ENCODE peak calls at places on chromosome 17, in ten cellular contexts. One of them, this sample, is unnamed.
A peak's percentile ranks its signal among the peaks of the same experiment; 100 is the strongest.

GRCh38 chr17:47192549-47192948 is 3.5 kb upstream of the CDC27 start:
- DNase-seq in activated effector memory CD4-positive, alpha-beta T cell treated with Interleukin-2 at 50 U/mL for 16 hours: no peak
- DNase-seq in activated CD4-positive, CD25-positive, alpha-beta regulatory T cell: no peak
- DNase-seq in GM03348: peak; percentile 29
- DNase-seq in central memory CD4-positive, alpha-beta T cell: peak; percentile 28
- DNase-seq in stimulated activated naive CD4-positive, alpha-beta T cell treated with Interleukin-2 at 50 U/mL for 16 hours: no peak
- DNase-seq in stimulated activated CD8-positive, alpha-beta memory T cell treated with anti-CD3 and anti-CD28 coated beads, Interleukin-7, amount 100 ng/mL, for 24 hours: no peak
- DNase-seq in IMR-90: no peak
- DNase-seq in mucosa of descending colon: no peak
- DNase-seq in H7: no peak
- DNase-seq in this sample: no peak

GRCh38 chr17:7019839-7020519 is 2.9 kb upstream of the BCL6B start:
- DNase-seq in central memory CD4-positive, alpha-beta T cell: no peak
- DNase-seq in mucosa of descending colon: peak; percentile 71
- DNase-seq in activated CD4-positive, CD25-positive, alpha-beta regulatory T cell: no peak
- DNase-seq in stimulated activated CD8-positive, alpha-beta memory T cell treated with anti-CD3 and anti-CD28 coated beads, Interleukin-7, amount 100 ng/mL, for 24 hours: no peak
- DNase-seq in GM03348: peak; percentile 75
- DNase-seq in H7: peak; percentile 89
- DNase-seq in stimulated activated naive CD4-positive, alpha-beta T cell treated with Interleukin-2 at 50 U/mL for 16 hours: no peak
- DNase-seq in activated effector memory CD4-positive, alpha-beta T cell treated with Interleukin-2 at 50 U/mL for 16 hours: no peak
- DNase-seq in IMR-90: peak; percentile 23
- DNase-seq in this sample: peak; percentile 61

GRCh38 chr17:74431568-74432483 is at the start of gene GPRC5C:
- DNase-seq in mucosa of descending colon: peak; percentile 98
- DNase-seq in IMR-90: no peak
- DNase-seq in stimulated activated naive CD4-positive, alpha-beta T cell treated with Interleukin-2 at 50 U/mL for 16 hours: peak; percentile 25
- DNase-seq in stimulated activated CD8-positive, alpha-beta memory T cell treated with anti-CD3 and anti-CD28 coated beads, Interleukin-7, amount 100 ng/mL, for 24 hours: no peak
- DNase-seq in activated CD4-positive, CD25-positive, alpha-beta regulatory T cell: no peak
- DNase-seq in activated effector memory CD4-positive, alpha-beta T cell treated with Interleukin-2 at 50 U/mL for 16 hours: peak; percentile 21
- DNase-seq in H7: peak; percentile 95
- DNase-seq in central memory CD4-positive, alpha-beta T cell: peak; percentile 23
- DNase-seq in GM03348: no peak
- DNase-seq in this sample: peak; percentile 64

GRCh38 chr17:4945176-4945943 is 3.0 kb downstream of the PFN1 start:
- DNase-seq in IMR-90: peak; percentile 93
- DNase-seq in central memory CD4-positive, alpha-beta T cell: peak; percentile 61
- DNase-seq in activated effector memory CD4-positive, alpha-beta T cell treated with Interleukin-2 at 50 U/mL for 16 hours: peak; percentile 72
- DNase-seq in GM03348: peak; percentile 92
- DNase-seq in stimulated activated CD8-positive, alpha-beta memory T cell treated with anti-CD3 and anti-CD28 coated beads, Interleukin-7, amount 100 ng/mL, for 24 hours: peak; percentile 68
- DNase-seq in H7: peak; percentile 72
- DNase-seq in mucosa of descending colon: peak; percentile 82
- DNase-seq in activated CD4-positive, CD25-positive, alpha-beta regulatory T cell: peak; percentile 62
- DNase-seq in stimulated activated naive CD4-positive, alpha-beta T cell treated with Interleukin-2 at 50 U/mL for 16 hours: peak; percentile 86
- DNase-seq in this sample: peak; percentile 90

GRCh38 chr17:78892520-78892919 is 10.5 kb downstream of the CEP295NL start:
- DNase-seq in IMR-90: no peak
- DNase-seq in stimulated activated CD8-positive, alpha-beta memory T cell treated with anti-CD3 and anti-CD28 coated beads, Interleukin-7, amount 100 ng/mL, for 24 hours: no peak
- DNase-seq in activated effector memory CD4-positive, alpha-beta T cell treated with Interleukin-2 at 50 U/mL for 16 hours: no peak
- DNase-seq in H7: no peak
- DNase-seq in stimulated activated naive CD4-positive, alpha-beta T cell treated with Interleukin-2 at 50 U/mL for 16 hours: no peak
- DNase-seq in GM03348: no peak
- DNase-seq in central memory CD4-positive, alpha-beta T cell: no peak
- DNase-seq in activated CD4-positive, CD25-positive, alpha-beta regulatory T cell: no peak
- DNase-seq in mucosa of descending colon: no peak
- DNase-seq in this sample: no peak

GRCh38 chr17:16040710-16041251 is 41.2 kb downstream of the TTC19 start:
- DNase-seq in stimulated activated naive CD4-positive, alpha-beta T cell treated with Interleukin-2 at 50 U/mL for 16 hours: no peak
- DNase-seq in mucosa of descending colon: peak; percentile 17
- DNase-seq in stimulated activated CD8-positive, alpha-beta memory T cell treated with anti-CD3 and anti-CD28 coated beads, Interleukin-7, amount 100 ng/mL, for 24 hours: no peak
- DNase-seq in activated effector memory CD4-positive, alpha-beta T cell treated with Interleukin-2 at 50 U/mL for 16 hours: no peak
- DNase-seq in central memory CD4-positive, alpha-beta T cell: no peak
- DNase-seq in IMR-90: peak; percentile 87
- DNase-seq in H7: no peak
- DNase-seq in activated CD4-positive, CD25-positive, alpha-beta regulatory T cell: no peak
- DNase-seq in GM03348: peak; percentile 77
- DNase-seq in this sample: peak; percentile 70

GRCh38 chr17:37062036-37062435 is 113.3 kb downstream of the AATF start:
- DNase-seq in activated effector memory CD4-positive, alpha-beta T cell treated with Interleukin-2 at 50 U/mL for 16 hours: no peak
- DNase-seq in mucosa of descending colon: no peak
- DNase-seq in stimulated activated CD8-positive, alpha-beta memory T cell treated with anti-CD3 and anti-CD28 coated beads, Interleukin-7, amount 100 ng/mL, for 24 hours: no peak
- DNase-seq in central memory CD4-positive, alpha-beta T cell: no peak
- DNase-seq in H7: peak; percentile 22
- DNase-seq in GM03348: no peak
- DNase-seq in IMR-90: no peak
- DNase-seq in stimulated activated naive CD4-positive, alpha-beta T cell treated with Interleukin-2 at 50 U/mL for 16 hours: no peak
- DNase-seq in activated CD4-positive, CD25-positive, alpha-beta regulatory T cell: no peak
- DNase-seq in this sample: no peak

GRCh38 chr17:72619976-72620650 is 472.4 kb downstream of the SLC39A11 start:
- DNase-seq in activated CD4-positive, CD25-positive, alpha-beta regulatory T cell: no peak
- DNase-seq in stimulated activated naive CD4-positive, alpha-beta T cell treated with Interleukin-2 at 50 U/mL for 16 hours: no peak
- DNase-seq in H7: no peak
- DNase-seq in mucosa of descending colon: no peak
- DNase-seq in IMR-90: no peak
- DNase-seq in activated effector memory CD4-positive, alpha-beta T cell treated with Interleukin-2 at 50 U/mL for 16 hours: no peak
- DNase-seq in central memory CD4-positive, alpha-beta T cell: no peak
- DNase-seq in GM03348: no peak
- DNase-seq in stimulated activated CD8-positive, alpha-beta memory T cell treated with anti-CD3 and anti-CD28 coated beads, Interleukin-7, amount 100 ng/mL, for 24 hours: no peak
- DNase-seq in this sample: no peak

GRCh38 chr17:41976142-41976768 is 9.7 kb downstream of the CNP start:
- DNase-seq in IMR-90: no peak
- DNase-seq in H7: peak; percentile 22
- DNase-seq in activated CD4-positive, CD25-positive, alpha-beta regulatory T cell: no peak
- DNase-seq in central memory CD4-positive, alpha-beta T cell: no peak
- DNase-seq in stimulated activated CD8-positive, alpha-beta memory T cell treated with anti-CD3 and anti-CD28 coated beads, Interleukin-7, amount 100 ng/mL, for 24 hours: no peak
- DNase-seq in GM03348: peak; percentile 69
- DNase-seq in stimulated activated naive CD4-positive, alpha-beta T cell treated with Interleukin-2 at 50 U/mL for 16 hours: no peak
- DNase-seq in activated effector memory CD4-positive, alpha-beta T cell treated with Interleukin-2 at 50 U/mL for 16 hours: no peak
- DNase-seq in mucosa of descending colon: no peak
- DNase-seq in this sample: no peak

GRCh38 chr17:75753514-75754377 is 11.2 kb downstream of the GALK1 start:
- DNase-seq in mucosa of descending colon: peak; percentile 52
- DNase-seq in H7: peak; percentile 97
- DNase-seq in central memory CD4-positive, alpha-beta T cell: peak; percentile 65
- DNase-seq in activated effector memory CD4-positive, alpha-beta T cell treated with Interleukin-2 at 50 U/mL for 16 hours: peak; percentile 59
- DNase-seq in activated CD4-positive, CD25-positive, alpha-beta regulatory T cell: peak; percentile 61
- DNase-seq in GM03348: peak; percentile 94
- DNase-seq in stimulated activated naive CD4-positive, alpha-beta T cell treated with Interleukin-2 at 50 U/mL for 16 hours: peak; percentile 63
- DNase-seq in IMR-90: peak; percentile 56
- DNase-seq in stimulated activated CD8-positive, alpha-beta memory T cell treated with anti-CD3 and anti-CD28 coated beads, Interleukin-7, amount 100 ng/mL, for 24 hours: peak; percentile 40
- DNase-seq in this sample: peak; percentile 71

GRCh38 chr17:60601443-60602384 is 1.7 kb downstream of the PPM1D start:
- DNase-seq in mucosa of descending colon: peak; percentile 79
- DNase-seq in H7: peak; percentile 72
- DNase-seq in central memory CD4-positive, alpha-beta T cell: peak; percentile 36
- DNase-seq in IMR-90: peak; percentile 81
- DNase-seq in stimulated activated CD8-positive, alpha-beta memory T cell treated with anti-CD3 and anti-CD28 coated beads, Interleukin-7, amount 100 ng/mL, for 24 hours: no peak
- DNase-seq in activated effector memory CD4-positive, alpha-beta T cell treated with Interleukin-2 at 50 U/mL for 16 hours: no peak
- DNase-seq in GM03348: peak; percentile 83
- DNase-seq in stimulated activated naive CD4-positive, alpha-beta T cell treated with Interleukin-2 at 50 U/mL for 16 hours: peak; percentile 3
- DNase-seq in activated CD4-positive, CD25-positive, alpha-beta regulatory T cell: no peak
- DNase-seq in this sample: peak; percentile 90

GRCh38 chr17:20214807-20215206 is 205.6 kb downstream of the SPECC1 start:
- DNase-seq in central memory CD4-positive, alpha-beta T cell: no peak
- DNase-seq in activated CD4-positive, CD25-positive, alpha-beta regulatory T cell: no peak
- DNase-seq in stimulated activated naive CD4-positive, alpha-beta T cell treated with Interleukin-2 at 50 U/mL for 16 hours: no peak
- DNase-seq in mucosa of descending colon: no peak
- DNase-seq in GM03348: no peak
- DNase-seq in IMR-90: no peak
- DNase-seq in stimulated activated CD8-positive, alpha-beta memory T cell treated with anti-CD3 and anti-CD28 coated beads, Interleukin-7, amount 100 ng/mL, for 24 hours: no peak
- DNase-seq in activated effector memory CD4-positive, alpha-beta T cell treated with Interleukin-2 at 50 U/mL for 16 hours: no peak
- DNase-seq in H7: no peak
- DNase-seq in this sample: no peak

GRCh38 chr17:68383443-68384321 is 73.6 kb downstream of the WIPI1 start:
- DNase-seq in stimulated activated CD8-positive, alpha-beta memory T cell treated with anti-CD3 and anti-CD28 coated beads, Interleukin-7, amount 100 ng/mL, for 24 hours: no peak
- DNase-seq in H7: no peak
- DNase-seq in stimulated activated naive CD4-positive, alpha-beta T cell treated with Interleukin-2 at 50 U/mL for 16 hours: peak; percentile 26
- DNase-seq in GM03348: peak; percentile 73
- DNase-seq in IMR-90: peak; percentile 94
- DNase-seq in mucosa of descending colon: no peak
- DNase-seq in activated effector memory CD4-positive, alpha-beta T cell treated with Interleukin-2 at 50 U/mL for 16 hours: no peak
- DNase-seq in central memory CD4-positive, alpha-beta T cell: peak; percentile 22
- DNase-seq in activated CD4-positive, CD25-positive, alpha-beta regulatory T cell: no peak
- DNase-seq in this sample: peak; percentile 93

GRCh38 chr17:14745122-14745521 is 444.2 kb downstream of the HS3ST3B1 start:
- DNase-seq in GM03348: peak; percentile 55
- DNase-seq in IMR-90: peak; percentile 46
- DNase-seq in H7: no peak
- DNase-seq in stimulated activated CD8-positive, alpha-beta memory T cell treated with anti-CD3 and anti-CD28 coated beads, Interleukin-7, amount 100 ng/mL, for 24 hours: no peak
- DNase-seq in central memory CD4-positive, alpha-beta T cell: no peak
- DNase-seq in activated CD4-positive, CD25-positive, alpha-beta regulatory T cell: no peak
- DNase-seq in activated effector memory CD4-positive, alpha-beta T cell treated with Interleukin-2 at 50 U/mL for 16 hours: no peak
- DNase-seq in mucosa of descending colon: no peak
- DNase-seq in stimulated activated naive CD4-positive, alpha-beta T cell treated with Interleukin-2 at 50 U/mL for 16 hours: no peak
- DNase-seq in this sample: peak; percentile 83

GRCh38 chr17:21300601-21301571 is 16.4 kb downstream of the MAP2K3 start:
- DNase-seq in H7: peak; percentile 45
- DNase-seq in stimulated activated CD8-positive, alpha-beta memory T cell treated with anti-CD3 and anti-CD28 coated beads, Interleukin-7, amount 100 ng/mL, for 24 hours: no peak
- DNase-seq in activated effector memory CD4-positive, alpha-beta T cell treated with Interleukin-2 at 50 U/mL for 16 hours: no peak
- DNase-seq in mucosa of descending colon: no peak
- DNase-seq in activated CD4-positive, CD25-positive, alpha-beta regulatory T cell: no peak
- DNase-seq in IMR-90: no peak
- DNase-seq in stimulated activated naive CD4-positive, alpha-beta T cell treated with Interleukin-2 at 50 U/mL for 16 hours: no peak
- DNase-seq in central memory CD4-positive, alpha-beta T cell: no peak
- DNase-seq in GM03348: peak; percentile 22
- DNase-seq in this sample: no peak

GRCh38 chr17:72444517-72445054 is 323.8 kb downstream of the SOX9 start:
- DNase-seq in GM03348: no peak
- DNase-seq in activated effector memory CD4-positive, alpha-beta T cell treated with Interleukin-2 at 50 U/mL for 16 hours: no peak
- DNase-seq in central memory CD4-positive, alpha-beta T cell: no peak
- DNase-seq in H7: no peak
- DNase-seq in stimulated activated CD8-positive, alpha-beta memory T cell treated with anti-CD3 and anti-CD28 coated beads, Interleukin-7, amount 100 ng/mL, for 24 hours: no peak
- DNase-seq in mucosa of descending colon: no peak
- DNase-seq in stimulated activated naive CD4-positive, alpha-beta T cell treated with Interleukin-2 at 50 U/mL for 16 hours: no peak
- DNase-seq in IMR-90: no peak
- DNase-seq in activated CD4-positive, CD25-positive, alpha-beta regulatory T cell: no peak
- DNase-seq in this sample: no peak

GRCh38 chr17:79218175-79218824 is 143.7 kb downstream of the ENGASE start:
- DNase-seq in activated effector memory CD4-positive, alpha-beta T cell treated with Interleukin-2 at 50 U/mL for 16 hours: no peak
- DNase-seq in stimulated activated CD8-positive, alpha-beta memory T cell treated with anti-CD3 and anti-CD28 coated beads, Interleukin-7, amount 100 ng/mL, for 24 hours: no peak
- DNase-seq in activated CD4-positive, CD25-positive, alpha-beta regulatory T cell: no peak
- DNase-seq in H7: peak; percentile 60
- DNase-seq in mucosa of descending colon: no peak
- DNase-seq in IMR-90: no peak
- DNase-seq in GM03348: no peak
- DNase-seq in stimulated activated naive CD4-positive, alpha-beta T cell treated with Interleukin-2 at 50 U/mL for 16 hours: no peak
- DNase-seq in central memory CD4-positive, alpha-beta T cell: no peak
- DNase-seq in this sample: no peak

This sample was measured in fibroblast of pulmonary artery.